ENCODE peak calls at places on chromosomes 7 and 10, in eight cellular contexts. A is GM13976; O is amniotic stem cell; Z is iris pigment epithelial cell; R is WTC11; Q is glutamatergic neuron; H is activated T-cell treated with anti-CD3 and anti-CD28 coated beads, Interleukin-2, amount 50 U/mL, for 48 hours; J is hepatocyte. X is an unnamed sample.

GRCh38 chr10:91689731-91690168 is 56.9 kb upstream of the PPP1R3C start:
- DNase-seq in A (no peak), O (no peak), Z (peak), R (no peak), Q (no peak), H (no peak), J (no peak), X (peak)

GRCh38 chr10:126674741-126675515 is 4.4 kb upstream of the C10orf90 start:
- DNase-seq in A (no peak), O (no peak), Z (no peak), R (no peak), Q (no peak), H (no peak), J (no peak), X (no peak)

GRCh38 chr7:47819054-47819920 is 129.0 kb downstream of the PKD1L1 start:
- DNase-seq in A (peak), O (peak), Z (peak), R (peak), Q (peak), H (peak), J (peak), X (peak)

GRCh38 chr10:126062132-126063032 is 166.0 kb downstream of the FANK1 start:
- DNase-seq in A (no peak), O (peak), Z (peak), R (no peak), Q (no peak), H (no peak), J (peak), X (peak)

GRCh38 chr7:155455132-155455693 is 2.7 kb upstream of the EN2 start:
- DNase-seq in A (no peak), O (no peak), Z (no peak), R (no peak), Q (no peak), H (no peak), J (no peak), X (no peak)

GRCh38 chr7:120304674-120305073 is 31.7 kb downstream of the KCND2 start:
- DNase-seq in A (no peak), O (no peak), Z (no peak), R (no peak), Q (no peak), H (no peak), J (no peak), X (no peak)

GRCh38 chr10:78623577-78624215 is 445.1 kb upstream of the ZMIZ1 start:
- DNase-seq in A (no peak), O (peak), Z (peak), R (no peak), Q (no peak), H (no peak), J (peak), X (peak)

GRCh38 chr10:111113238-111113960 is 36.6 kb downstream of the ADRA2A start:
- DNase-seq in A (no peak), O (no peak), Z (no peak), R (no peak), Q (no peak), H (no peak), J (no peak), X (no peak)

GRCh38 chr7:65239324-65239706 is 134.3 kb upstream of the ZNF92 start:
- DNase-seq in A (no peak), O (no peak), Z (no peak), R (no peak), Q (no peak), H (no peak), J (no peak), X (no peak)

GRCh38 chr7:88927-89921 is 103.1 kb upstream of the FAM20C start:
- DNase-seq in A (peak), O (peak), Z (peak), R (no peak), Q (no peak), H (no peak), J (peak), X (peak)

GRCh38 chr7:5591547-5591899 is 167.9 kb upstream of the TNRC18 start:
- DNase-seq in A (no peak), O (peak), Z (peak), R (peak), Q (no peak), H (no peak), J (peak), X (no peak)

GRCh38 chr10:119805702-119806230 is 66.9 kb downstream of the MCMBP start:
- DNase-seq in A (no peak), O (no peak), Z (peak), R (no peak), Q (no peak), H (no peak), J (no peak), X (no peak)

GRCh38 chr10:1198453-1199344 is 142.5 kb downstream of the WDR37 start:
- DNase-seq in A (no peak), O (no peak), Z (no peak), R (peak), Q (no peak), H (no peak), J (no peak), X (no peak)

GRCh38 chr7:100247152-100247757 is 27.5 kb downstream of the PVRIG start:
- DNase-seq in A (no peak), O (no peak), Z (peak), R (peak), Q (peak), H (no peak), J (peak), X (peak)

GRCh38 chr7:7136423-7136822 is 45.9 kb upstream of the C1GALT1 start:
- DNase-seq in A (no peak), O (no peak), Z (peak), R (no peak), Q (no peak), H (no peak), J (no peak), X (no peak)

GRCh38 chr7:151088856-151089699 is 2.8 kb downstream of the AGAP3 start:
- DNase-seq in A (no peak), O (no peak), Z (peak), R (peak), Q (peak), H (no peak), J (peak), X (peak)

X was measured in bronchial epithelial cell.